ENCODE peak calls at places on chromosomes 11 and 22, in nine cellular contexts. P is C1 segment of cervical spinal cord; I is ACHN; W is left ventricle myocardium superior; G is glutamatergic neuron; V is stimulated activated naive CD4-positive, alpha-beta T cell treated with Interleukin-2 at 50 U/mL for 16 hours; B is NCI-H1417; M is PC-9; X is tibial nerve. A is an unnamed sample.
A peak's percentile ranks its signal among the peaks of the same experiment; 100 is the strongest.

GRCh38 chr11:9015677-9016076 is 11.9 kb upstream of the NRIP3 start:
- DNase-seq in P (peak; percentile 56), I (peak; percentile 72), W (peak; percentile 48), G (peak; percentile 68), V (peak; percentile 42), B (peak; percentile 72), M (peak; percentile 29), X (peak; percentile 61), A (peak; percentile 85)

GRCh38 chr11:32434387-32435151 is 770 bp downstream of the WT1 start:
- DNase-seq in P (no peak), I (no peak), W (peak; percentile 60), G (peak; percentile 33), V (no peak), B (no peak), M (no peak), X (no peak), A (no peak)

GRCh38 chr11:24747275-24748251 is 250.7 kb downstream of the LUZP2 start:
- DNase-seq in P (no peak), I (no peak), W (no peak), G (no peak), V (no peak), B (no peak), M (no peak), X (no peak), A (no peak)

GRCh38 chr11:2471804-2472096 is 26.9 kb downstream of the KCNQ1 start:
- DNase-seq in P (no peak), I (no peak), W (no peak), G (no peak), V (no peak), B (no peak), M (no peak), X (no peak), A (no peak)

GRCh38 chr11:134734894-134735293 is 322.9 kb upstream of the B3GAT1 start:
- DNase-seq in P (no peak), I (no peak), W (no peak), G (no peak), V (no peak), B (no peak), M (no peak), X (no peak), A (no peak)

GRCh38 chr11:11416917-11417316 is 63.9 kb upstream of the CSNK2A3 start:
- DNase-seq in P (no peak), I (peak; percentile 55), W (no peak), G (no peak), V (no peak), B (no peak), M (no peak), X (no peak), A (no peak)

GRCh38 chr11:86495341-86495740 is 120.7 kb downstream of the CCDC81 start:
- DNase-seq in P (no peak), I (no peak), W (no peak), G (no peak), V (no peak), B (no peak), M (no peak), X (no peak), A (no peak)

GRCh38 chr11:131978351-131978750 is 607.9 kb downstream of the NTM start:
- DNase-seq in P (no peak), I (peak; percentile 2), W (no peak), G (no peak), V (no peak), B (no peak), M (no peak), X (no peak), A (no peak)

GRCh38 chr11:116234989-116235567 is 537.7 kb downstream of the BUD13 start:
- DNase-seq in P (no peak), I (no peak), W (no peak), G (no peak), V (no peak), B (peak; percentile 7), M (no peak), X (no peak), A (no peak)

GRCh38 chr22:20741634-20742581 is 32.0 kb upstream of the SERPIND1 start:
- DNase-seq in P (no peak), I (peak; percentile 33), W (no peak), G (peak; percentile 46), V (peak; percentile 4), B (peak; percentile 54), M (peak; percentile 21), X (peak; percentile 29), A (peak; percentile 79)